ENCODE peak calls at places on chromosomes 4 and X, in four cellular contexts. One of them, this sample, is unnamed.

GRCh38 chrX:136192839-136193414 is 45.6 kb downstream of the FHL1 start:
- DNase-seq in SK-N-SH: no peak
- DNase-seq in GM12878: no peak
- DNase-seq in K562: no peak
- DNase-seq in this sample: no peak

GRCh38 chr4:121824171-121824527 is 466 bp upstream of the CCNA2 start:
- DNase-seq in SK-N-SH: no peak
- DNase-seq in GM12878: no peak
- DNase-seq in K562: no peak
- DNase-seq in this sample: no peak

GRCh38 chrX:22526339-22526738 is 253.6 kb downstream of the CBLL2 start:
- DNase-seq in K562: no peak
- DNase-seq in SK-N-SH: no peak
- DNase-seq in GM12878: peak
- DNase-seq in this sample: peak

GRCh38 chr4:173748353-173748752 is 218.3 kb upstream of the HAND2 start:
- DNase-seq in K562: no peak
- DNase-seq in GM12878: no peak
- DNase-seq in SK-N-SH: no peak
- DNase-seq in this sample: no peak

GRCh38 chr4:124566030-124566429 is 146.5 kb downstream of the ANKRD50 start:
- DNase-seq in K562: no peak
- DNase-seq in SK-N-SH: no peak
- DNase-seq in GM12878: no peak
- DNase-seq in this sample: no peak

GRCh38 chr4:81631958-81632439 is 160.3 kb upstream of the RASGEF1B start:
- DNase-seq in K562: peak
- DNase-seq in SK-N-SH: no peak
- DNase-seq in GM12878: no peak
- DNase-seq in this sample: no peak

GRCh38 chr4:76866641-76867040 is 31.3 kb downstream of the SOWAHB start:
- DNase-seq in K562: no peak
- DNase-seq in SK-N-SH: no peak
- DNase-seq in GM12878: no peak
- DNase-seq in this sample: no peak

GRCh38 chr4:113468165-113469022 is 293.1 kb downstream of the CAMK2D start:
- DNase-seq in K562: no peak
- DNase-seq in SK-N-SH: peak
- DNase-seq in GM12878: no peak
- DNase-seq in this sample: peak

GRCh38 chr4:55948726-55949479 is at the start of gene CEP135:
- DNase-seq in K562: peak
- DNase-seq in SK-N-SH: peak
- DNase-seq in GM12878: peak
- DNase-seq in this sample: peak

GRCh38 chr4:119138046-119138445 is 2.4 kb downstream of the MYOZ2 start:
- DNase-seq in SK-N-SH: no peak
- DNase-seq in K562: no peak
- DNase-seq in GM12878: no peak
- DNase-seq in this sample: no peak

GRCh38 chr4:47465008-47465407 is 1.5 kb upstream of the COMMD8 start:
- DNase-seq in GM12878: peak
- DNase-seq in K562: no peak
- DNase-seq in SK-N-SH: no peak
- DNase-seq in this sample: no peak

GRCh38 chr4:91288702-91289311 is 1015.0 kb upstream of the GRID2 start:
- DNase-seq in GM12878: no peak
- DNase-seq in K562: no peak
- DNase-seq in SK-N-SH: no peak
- DNase-seq in this sample: no peak

GRCh38 chrX:42117318-42117717 is 194.0 kb upstream of the CASK start:
- DNase-seq in SK-N-SH: no peak
- DNase-seq in GM12878: no peak
- DNase-seq in K562: no peak
- DNase-seq in this sample: no peak

GRCh38 chr4:42627887-42628646 is 28.8 kb downstream of the ATP8A1 start:
- DNase-seq in SK-N-SH: no peak
- DNase-seq in GM12878: peak
- DNase-seq in K562: no peak
- DNase-seq in this sample: no peak

GRCh38 chrX:142854970-142855369 is 170.8 kb upstream of the SPANXN4 start:
- DNase-seq in GM12878: no peak
- DNase-seq in K562: no peak
- DNase-seq in SK-N-SH: no peak
- DNase-seq in this sample: no peak

GRCh38 chrX:67543818-67544217 is at the start of gene AR:
- DNase-seq in GM12878: no peak
- DNase-seq in K562: no peak
- DNase-seq in SK-N-SH: peak
- DNase-seq in this sample: no peak

GRCh38 chr4:174318829-174319764 is 35.4 kb downstream of the CEP44 start:
- DNase-seq in SK-N-SH: peak
- DNase-seq in K562: peak
- DNase-seq in GM12878: no peak
- DNase-seq in this sample: peak

GRCh38 chrX:141945415-141945814 is 41.7 kb downstream of the MAGEC1 start:
- DNase-seq in SK-N-SH: no peak
- DNase-seq in GM12878: no peak
- DNase-seq in K562: no peak
- DNase-seq in this sample: peak

GRCh38 chr4:44725166-44725565 is 1.2 kb downstream of the GNPDA2 start:
- DNase-seq in SK-N-SH: no peak
- DNase-seq in GM12878: no peak
- DNase-seq in K562: no peak
- DNase-seq in this sample: no peak

GRCh38 chrX:100700809-100701208 is 31.1 kb downstream of the SYTL4 start:
- DNase-seq in GM12878: no peak
- DNase-seq in SK-N-SH: no peak
- DNase-seq in K562: no peak
- DNase-seq in this sample: no peak

GRCh38 chr4:41432889-41433288 is 105.1 kb upstream of the LIMCH1 start:
- DNase-seq in SK-N-SH: no peak
- DNase-seq in GM12878: no peak
- DNase-seq in K562: no peak
- DNase-seq in this sample: no peak

GRCh38 chrX:153668423-153669173 is 5.0 kb downstream of the PNCK start:
- DNase-seq in GM12878: no peak
- DNase-seq in SK-N-SH: no peak
- DNase-seq in K562: no peak
- DNase-seq in this sample: no peak

GRCh38 chrX:154023276-154024000 is 3.7 kb upstream of the IRAK1 start:
- DNase-seq in GM12878: no peak
- DNase-seq in K562: no peak
- DNase-seq in SK-N-SH: no peak
- DNase-seq in this sample: no peak

GRCh38 chrX:100413231-100413630 is 3.2 kb upstream of the PCDH19 start:
- DNase-seq in SK-N-SH: peak
- DNase-seq in GM12878: peak
- DNase-seq in K562: peak
- DNase-seq in this sample: no peak

GRCh38 chr4:101037249-101037648 is 310.1 kb downstream of the PPP3CA start:
- DNase-seq in K562: no peak
- DNase-seq in GM12878: no peak
- DNase-seq in SK-N-SH: no peak
- DNase-seq in this sample: no peak

GRCh38 chr4:178970433-178971140 is 1528.3 kb upstream of the AGA start:
- DNase-seq in SK-N-SH: no peak
- DNase-seq in K562: no peak
- DNase-seq in GM12878: no peak
- DNase-seq in this sample: no peak

GRCh38 chr4:158758142-158758541 is 10.7 kb upstream of the FNIP2 start:
- DNase-seq in SK-N-SH: no peak
- DNase-seq in K562: no peak
- DNase-seq in GM12878: no peak
- DNase-seq in this sample: no peak

GRCh38 chrX:108763559-108763958 is 27.2 kb upstream of the IRS4 start:
- DNase-seq in SK-N-SH: no peak
- DNase-seq in GM12878: no peak
- DNase-seq in K562: no peak
- DNase-seq in this sample: no peak

GRCh38 chr4:43251760-43252317 is 359.3 kb downstream of the GRXCR1 start:
- DNase-seq in SK-N-SH: no peak
- DNase-seq in GM12878: no peak
- DNase-seq in K562: no peak
- DNase-seq in this sample: no peak

GRCh38 chrX:100994352-100995281 is 25.1 kb downstream of the ARL13A start:
- DNase-seq in SK-N-SH: no peak
- DNase-seq in GM12878: peak
- DNase-seq in K562: peak
- DNase-seq in this sample: peak

GRCh38 chr4:16864199-16864598 is 34.2 kb downstream of the LDB2 start:
- DNase-seq in GM12878: no peak
- DNase-seq in K562: no peak
- DNase-seq in SK-N-SH: no peak
- DNase-seq in this sample: no peak

GRCh38 chr4:7902101-7902553 is 37.5 kb downstream of the AFAP1 start:
- DNase-seq in SK-N-SH: peak
- DNase-seq in K562: no peak
- DNase-seq in GM12878: no peak
- DNase-seq in this sample: no peak

GRCh38 chrX:19897087-19897486 is 9.7 kb upstream of the SH3KBP1 start:
- DNase-seq in K562: no peak
- DNase-seq in GM12878: no peak
- DNase-seq in SK-N-SH: no peak
- DNase-seq in this sample: no peak

GRCh38 chr4:4341861-4342650 is 44.8 kb upstream of the NSG1 start:
- DNase-seq in GM12878: no peak
- DNase-seq in SK-N-SH: no peak
- DNase-seq in K562: no peak
- DNase-seq in this sample: no peak

GRCh38 chr4:81404294-81404693 is 67.4 kb downstream of the RASGEF1B start:
- DNase-seq in GM12878: no peak
- DNase-seq in K562: no peak
- DNase-seq in SK-N-SH: no peak
- DNase-seq in this sample: no peak

GRCh38 chr4:30380404-30380998 is 339.7 kb upstream of the PCDH7 start:
- DNase-seq in GM12878: no peak
- DNase-seq in SK-N-SH: peak
- DNase-seq in K562: peak
- DNase-seq in this sample: peak

GRCh38 chrX:107552976-107553375 is 75.3 kb upstream of the PRPS1 start:
- DNase-seq in K562: no peak
- DNase-seq in SK-N-SH: no peak
- DNase-seq in GM12878: no peak
- DNase-seq in this sample: no peak

GRCh38 chr4:2044542-2045517 is 14.3 kb upstream of the NAT8L start:
- DNase-seq in K562: peak
- DNase-seq in SK-N-SH: no peak
- DNase-seq in GM12878: no peak
- DNase-seq in this sample: no peak

GRCh38 chrX:48539345-48540014 is at the start of gene TBC1D25:
- DNase-seq in SK-N-SH: peak
- DNase-seq in GM12878: peak
- DNase-seq in K562: peak
- DNase-seq in this sample: peak
- TF ChIP-seq POLR2AphosphoS5 in SK-N-SH: no peak
- TF ChIP-seq POLR2AphosphoS5 in GM12878: no peak
- TF ChIP-seq POLR2AphosphoS5 in K562: no peak
- TF ChIP-seq POLR2AphosphoS5 in this sample: peak

GRCh38 chr4:185779520-185779919 is 32.5 kb downstream of the SORBS2 start:
- DNase-seq in K562: no peak
- DNase-seq in SK-N-SH: no peak
- DNase-seq in GM12878: no peak
- DNase-seq in this sample: no peak
- TF ChIP-seq SIN3A in K562: no peak
- TF ChIP-seq SIN3A in SK-N-SH: no peak
- TF ChIP-seq SIN3A in GM12878: no peak
- TF ChIP-seq SIN3A in this sample: no peak

GRCh38 chr4:53777244-53777984 is 186.1 kb upstream of the LNX1 start:
- DNase-seq in SK-N-SH: no peak
- DNase-seq in K562: no peak
- DNase-seq in GM12878: no peak
- DNase-seq in this sample: no peak
- TF ChIP-seq POLR2AphosphoS5 in SK-N-SH: no peak
- TF ChIP-seq POLR2AphosphoS5 in K562: no peak
- TF ChIP-seq POLR2AphosphoS5 in GM12878: no peak
- TF ChIP-seq POLR2AphosphoS5 in this sample: no peak

GRCh38 chrX:15906544-15906943 is 51.9 kb upstream of the AP1S2 start:
- DNase-seq in GM12878: no peak
- DNase-seq in SK-N-SH: no peak
- DNase-seq in K562: no peak
- DNase-seq in this sample: no peak
- TF ChIP-seq SIN3A in GM12878: no peak
- TF ChIP-seq SIN3A in SK-N-SH: no peak
- TF ChIP-seq SIN3A in K562: no peak
- TF ChIP-seq SIN3A in this sample: no peak

DNA sequence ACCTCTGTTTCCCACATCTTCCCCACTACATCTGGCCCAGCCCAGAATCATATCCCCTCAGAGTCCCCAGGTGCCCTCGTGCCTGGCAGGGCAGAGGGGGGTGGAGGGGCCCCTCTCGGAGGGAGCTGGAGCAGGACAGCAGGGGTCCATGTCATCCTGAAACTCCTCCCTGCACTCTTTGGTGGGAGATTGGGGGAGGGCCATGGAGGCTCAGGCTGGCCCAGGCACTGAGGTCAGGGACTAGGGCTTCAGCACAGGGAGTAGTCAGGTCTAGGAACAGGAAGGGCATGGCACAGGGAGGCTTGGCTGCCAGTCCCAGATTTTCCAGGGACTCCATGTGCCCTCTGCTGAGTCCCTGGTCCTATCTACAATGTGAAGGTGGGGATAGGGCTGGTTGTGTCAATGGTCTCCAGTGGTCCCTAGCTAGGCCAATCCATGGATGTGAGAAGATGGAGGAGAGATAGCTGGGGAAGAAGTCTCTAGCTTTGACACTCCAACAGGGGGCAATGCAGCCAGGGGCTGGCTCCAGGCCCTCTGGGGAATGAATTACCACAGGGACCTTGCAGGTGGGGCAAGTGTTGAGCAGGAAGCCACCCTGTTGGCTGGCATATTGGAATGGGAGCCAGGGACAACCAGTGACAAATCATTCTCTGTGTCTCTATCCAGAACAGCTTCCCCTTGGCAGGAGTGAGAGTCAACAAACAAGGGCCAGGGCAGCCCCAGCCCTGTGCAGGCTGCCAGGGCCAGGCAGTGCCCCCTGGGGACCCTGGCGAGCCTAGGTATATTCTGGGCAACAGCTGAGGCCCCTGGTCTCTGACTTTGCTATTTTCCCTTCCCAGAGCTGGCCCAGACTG is 154.4 kb downstream of the EFNB1 start:
- DNase-seq in SK-N-SH: no peak
- DNase-seq in GM12878: no peak
- DNase-seq in K562: no peak
- DNase-seq in this sample: no peak
- TF ChIP-seq POLR2AphosphoS5 in SK-N-SH: no peak
- TF ChIP-seq POLR2AphosphoS5 in GM12878: no peak
- TF ChIP-seq POLR2AphosphoS5 in K562: no peak
- TF ChIP-seq POLR2AphosphoS5 in this sample: no peak

GRCh38 chr4:106868381-106869035 is 167.6 kb downstream of the DKK2 start:
- DNase-seq in SK-N-SH: no peak
- DNase-seq in K562: no peak
- DNase-seq in GM12878: no peak
- DNase-seq in this sample: no peak
- TF ChIP-seq SIN3A in SK-N-SH: no peak
- TF ChIP-seq SIN3A in K562: no peak
- TF ChIP-seq SIN3A in GM12878: no peak
- TF ChIP-seq SIN3A in this sample: no peak

GRCh38 chr4:123415977-123416376 is 19.4 kb downstream of the SPRY1 start:
- DNase-seq in GM12878: no peak
- DNase-seq in SK-N-SH: no peak
- DNase-seq in K562: peak
- DNase-seq in this sample: no peak
- TF ChIP-seq POLR2AphosphoS5 in GM12878: no peak
- TF ChIP-seq POLR2AphosphoS5 in SK-N-SH: no peak
- TF ChIP-seq POLR2AphosphoS5 in K562: no peak
- TF ChIP-seq POLR2AphosphoS5 in this sample: peak

This sample was measured in Panc1.